ENCODE peak calls at places on chromosomes 11 and 22, in nine cellular contexts. One of them, this sample, is unnamed.

GRCh38 chr11:82701847-82702520 is 31.7 kb downstream of the FAM181B start:
- DNase-seq in A172: peak; percentile 25
- DNase-seq in NCI-H510A treated with DMSO at 0.1 percent for 48 hours: peak; percentile 34
- DNase-seq in fibroblast of lung: peak; percentile 44
- DNase-seq in NCI-H345: peak; percentile 17
- DNase-seq in nephron progenitor cell: peak; percentile 62
- DNase-seq in EL: peak; percentile 34
- DNase-seq in stimulated activated CD4-positive, alpha-beta T cell treated with anti-CD3 and anti-CD28 coated beads, Interleukin-12 subunit alpha, Interleukin-12 subunit beta, amount 100 ng/mL, for 48 hours: peak; percentile 11
- DNase-seq in Right ventricle myocardium superior: no peak
- DNase-seq in this sample: peak; percentile 82

GRCh38 chr11:16986434-16987204 is 27.6 kb downstream of the PLEKHA7 start:
- DNase-seq in A172: peak; percentile 69
- DNase-seq in NCI-H510A treated with DMSO at 0.1 percent for 48 hours: no peak
- DNase-seq in fibroblast of lung: no peak
- DNase-seq in NCI-H345: no peak
- DNase-seq in nephron progenitor cell: peak; percentile 26
- DNase-seq in EL: no peak
- DNase-seq in stimulated activated CD4-positive, alpha-beta T cell treated with anti-CD3 and anti-CD28 coated beads, Interleukin-12 subunit alpha, Interleukin-12 subunit beta, amount 100 ng/mL, for 48 hours: peak; percentile 48
- DNase-seq in Right ventricle myocardium superior: no peak
- DNase-seq in this sample: no peak

GRCh38 chr11:1541474-1542204 is 30.4 kb downstream of the DUSP8 start:
- DNase-seq in A172: no peak
- DNase-seq in NCI-H510A treated with DMSO at 0.1 percent for 48 hours: no peak
- DNase-seq in fibroblast of lung: no peak
- DNase-seq in NCI-H345: no peak
- DNase-seq in nephron progenitor cell: no peak
- DNase-seq in EL: no peak
- DNase-seq in stimulated activated CD4-positive, alpha-beta T cell treated with anti-CD3 and anti-CD28 coated beads, Interleukin-12 subunit alpha, Interleukin-12 subunit beta, amount 100 ng/mL, for 48 hours: no peak
- DNase-seq in Right ventricle myocardium superior: no peak
- DNase-seq in this sample: no peak

GRCh38 chr22:47796128-47796908 is 1033.9 kb downstream of the TBC1D22A start:
- DNase-seq in A172: no peak
- DNase-seq in NCI-H510A treated with DMSO at 0.1 percent for 48 hours: no peak
- DNase-seq in fibroblast of lung: no peak
- DNase-seq in NCI-H345: no peak
- DNase-seq in nephron progenitor cell: no peak
- DNase-seq in EL: no peak
- DNase-seq in stimulated activated CD4-positive, alpha-beta T cell treated with anti-CD3 and anti-CD28 coated beads, Interleukin-12 subunit alpha, Interleukin-12 subunit beta, amount 100 ng/mL, for 48 hours: no peak
- DNase-seq in Right ventricle myocardium superior: no peak
- DNase-seq in this sample: no peak

GRCh38 chr11:5007561-5007960 is 12.9 kb downstream of the OR51L1 start:
- DNase-seq in A172: no peak
- DNase-seq in NCI-H510A treated with DMSO at 0.1 percent for 48 hours: no peak
- DNase-seq in fibroblast of lung: no peak
- DNase-seq in NCI-H345: no peak
- DNase-seq in nephron progenitor cell: no peak
- DNase-seq in EL: peak; percentile 3
- DNase-seq in stimulated activated CD4-positive, alpha-beta T cell treated with anti-CD3 and anti-CD28 coated beads, Interleukin-12 subunit alpha, Interleukin-12 subunit beta, amount 100 ng/mL, for 48 hours: no peak
- DNase-seq in Right ventricle myocardium superior: no peak
- DNase-seq in this sample: peak; percentile 8

GRCh38 chr11:126756416-126756815 is 244.2 kb downstream of the KIRREL3 start:
- DNase-seq in A172: no peak
- DNase-seq in NCI-H510A treated with DMSO at 0.1 percent for 48 hours: no peak
- DNase-seq in fibroblast of lung: no peak
- DNase-seq in NCI-H345: no peak
- DNase-seq in nephron progenitor cell: no peak
- DNase-seq in EL: no peak
- DNase-seq in stimulated activated CD4-positive, alpha-beta T cell treated with anti-CD3 and anti-CD28 coated beads, Interleukin-12 subunit alpha, Interleukin-12 subunit beta, amount 100 ng/mL, for 48 hours: no peak
- DNase-seq in Right ventricle myocardium superior: no peak
- DNase-seq in this sample: no peak

GRCh38 chr11:5043385-5043784 is 2.9 kb upstream of the OR52J3 start:
- DNase-seq in A172: no peak
- DNase-seq in NCI-H510A treated with DMSO at 0.1 percent for 48 hours: no peak
- DNase-seq in fibroblast of lung: no peak
- DNase-seq in NCI-H345: no peak
- DNase-seq in nephron progenitor cell: no peak
- DNase-seq in EL: no peak
- DNase-seq in stimulated activated CD4-positive, alpha-beta T cell treated with anti-CD3 and anti-CD28 coated beads, Interleukin-12 subunit alpha, Interleukin-12 subunit beta, amount 100 ng/mL, for 48 hours: no peak
- DNase-seq in Right ventricle myocardium superior: no peak
- DNase-seq in this sample: no peak

GRCh38 chr11:774873-775592 is 2.3 kb downstream of the GATD1 start:
- DNase-seq in A172: peak; percentile 66
- DNase-seq in NCI-H510A treated with DMSO at 0.1 percent for 48 hours: no peak
- DNase-seq in fibroblast of lung: no peak
- DNase-seq in NCI-H345: no peak
- DNase-seq in nephron progenitor cell: no peak
- DNase-seq in EL: peak; percentile 70
- DNase-seq in stimulated activated CD4-positive, alpha-beta T cell treated with anti-CD3 and anti-CD28 coated beads, Interleukin-12 subunit alpha, Interleukin-12 subunit beta, amount 100 ng/mL, for 48 hours: no peak
- DNase-seq in Right ventricle myocardium superior: no peak
- DNase-seq in this sample: no peak

GRCh38 chr11:112459001-112459400 is 198.3 kb upstream of the PLET1 start:
- DNase-seq in A172: no peak
- DNase-seq in NCI-H510A treated with DMSO at 0.1 percent for 48 hours: no peak
- DNase-seq in fibroblast of lung: peak; percentile 34
- DNase-seq in NCI-H345: no peak
- DNase-seq in nephron progenitor cell: no peak
- DNase-seq in EL: peak; percentile 25
- DNase-seq in stimulated activated CD4-positive, alpha-beta T cell treated with anti-CD3 and anti-CD28 coated beads, Interleukin-12 subunit alpha, Interleukin-12 subunit beta, amount 100 ng/mL, for 48 hours: no peak
- DNase-seq in Right ventricle myocardium superior: no peak
- DNase-seq in this sample: peak; percentile 20

GRCh38 chr11:77351281-77351905 is 49.9 kb upstream of the GDPD4 start:
- DNase-seq in A172: no peak
- DNase-seq in NCI-H510A treated with DMSO at 0.1 percent for 48 hours: no peak
- DNase-seq in fibroblast of lung: peak; percentile 55
- DNase-seq in NCI-H345: no peak
- DNase-seq in nephron progenitor cell: no peak
- DNase-seq in EL: no peak
- DNase-seq in stimulated activated CD4-positive, alpha-beta T cell treated with anti-CD3 and anti-CD28 coated beads, Interleukin-12 subunit alpha, Interleukin-12 subunit beta, amount 100 ng/mL, for 48 hours: no peak
- DNase-seq in Right ventricle myocardium superior: no peak
- DNase-seq in this sample: no peak

GRCh38 chr11:4606231-4607015 is 1.6 kb downstream of the TRIM68 start:
- DNase-seq in A172: peak; percentile 15
- DNase-seq in NCI-H510A treated with DMSO at 0.1 percent for 48 hours: peak; percentile 38
- DNase-seq in fibroblast of lung: peak; percentile 44
- DNase-seq in NCI-H345: peak; percentile 15
- DNase-seq in nephron progenitor cell: no peak
- DNase-seq in EL: peak; percentile 22
- DNase-seq in stimulated activated CD4-positive, alpha-beta T cell treated with anti-CD3 and anti-CD28 coated beads, Interleukin-12 subunit alpha, Interleukin-12 subunit beta, amount 100 ng/mL, for 48 hours: no peak
- DNase-seq in Right ventricle myocardium superior: no peak
- DNase-seq in this sample: no peak

GRCh38 chr11:8237453-8237852 is 26.2 kb downstream of the LMO1 start:
- DNase-seq in A172: no peak
- DNase-seq in NCI-H510A treated with DMSO at 0.1 percent for 48 hours: no peak
- DNase-seq in fibroblast of lung: no peak
- DNase-seq in NCI-H345: no peak
- DNase-seq in nephron progenitor cell: no peak
- DNase-seq in EL: no peak
- DNase-seq in stimulated activated CD4-positive, alpha-beta T cell treated with anti-CD3 and anti-CD28 coated beads, Interleukin-12 subunit alpha, Interleukin-12 subunit beta, amount 100 ng/mL, for 48 hours: no peak
- DNase-seq in Right ventricle myocardium superior: peak; percentile 16
- DNase-seq in this sample: no peak

GRCh38 chr22:31122532-31123291 is at the start of gene INPP5J:
- DNase-seq in A172: peak; percentile 28
- DNase-seq in NCI-H510A treated with DMSO at 0.1 percent for 48 hours: peak; percentile 72
- DNase-seq in fibroblast of lung: peak; percentile 37
- DNase-seq in NCI-H345: peak; percentile 47
- DNase-seq in nephron progenitor cell: peak; percentile 61
- DNase-seq in EL: peak; percentile 76
- DNase-seq in stimulated activated CD4-positive, alpha-beta T cell treated with anti-CD3 and anti-CD28 coated beads, Interleukin-12 subunit alpha, Interleukin-12 subunit beta, amount 100 ng/mL, for 48 hours: no peak
- DNase-seq in Right ventricle myocardium superior: peak; percentile 72
- DNase-seq in this sample: peak; percentile 53

GRCh38 chr11:110329441-110329840 is 33.0 kb upstream of the RDX start:
- DNase-seq in A172: no peak
- DNase-seq in NCI-H510A treated with DMSO at 0.1 percent for 48 hours: no peak
- DNase-seq in fibroblast of lung: no peak
- DNase-seq in NCI-H345: no peak
- DNase-seq in nephron progenitor cell: no peak
- DNase-seq in EL: no peak
- DNase-seq in stimulated activated CD4-positive, alpha-beta T cell treated with anti-CD3 and anti-CD28 coated beads, Interleukin-12 subunit alpha, Interleukin-12 subunit beta, amount 100 ng/mL, for 48 hours: no peak
- DNase-seq in Right ventricle myocardium superior: no peak
- DNase-seq in this sample: no peak

GRCh38 chr11:66263785-66264184 is 4.7 kb upstream of the RAB1B start:
- DNase-seq in A172: no peak
- DNase-seq in NCI-H510A treated with DMSO at 0.1 percent for 48 hours: no peak
- DNase-seq in fibroblast of lung: no peak
- DNase-seq in NCI-H345: no peak
- DNase-seq in nephron progenitor cell: no peak
- DNase-seq in EL: no peak
- DNase-seq in stimulated activated CD4-positive, alpha-beta T cell treated with anti-CD3 and anti-CD28 coated beads, Interleukin-12 subunit alpha, Interleukin-12 subunit beta, amount 100 ng/mL, for 48 hours: no peak
- DNase-seq in Right ventricle myocardium superior: no peak
- DNase-seq in this sample: no peak

GRCh38 chr11:47413908-47414684 is 5.7 kb downstream of the SLC39A13 start:
- DNase-seq in A172: no peak
- DNase-seq in NCI-H510A treated with DMSO at 0.1 percent for 48 hours: no peak
- DNase-seq in fibroblast of lung: peak; percentile 84
- DNase-seq in NCI-H345: no peak
- DNase-seq in nephron progenitor cell: no peak
- DNase-seq in EL: peak; percentile 82
- DNase-seq in stimulated activated CD4-positive, alpha-beta T cell treated with anti-CD3 and anti-CD28 coated beads, Interleukin-12 subunit alpha, Interleukin-12 subunit beta, amount 100 ng/mL, for 48 hours: no peak
- DNase-seq in Right ventricle myocardium superior: no peak
- DNase-seq in this sample: no peak

GRCh38 chr11:3091846-3092602 is 34.8 kb upstream of the CARS1 start:
- DNase-seq in A172: peak; percentile 83
- DNase-seq in NCI-H510A treated with DMSO at 0.1 percent for 48 hours: peak; percentile 35
- DNase-seq in fibroblast of lung: peak; percentile 49
- DNase-seq in NCI-H345: peak; percentile 69
- DNase-seq in nephron progenitor cell: peak; percentile 79
- DNase-seq in EL: peak; percentile 58
- DNase-seq in stimulated activated CD4-positive, alpha-beta T cell treated with anti-CD3 and anti-CD28 coated beads, Interleukin-12 subunit alpha, Interleukin-12 subunit beta, amount 100 ng/mL, for 48 hours: peak; percentile 28
- DNase-seq in Right ventricle myocardium superior: peak; percentile 79
- DNase-seq in this sample: peak; percentile 57

GRCh38 chr11:94776351-94777321 is 8.5 kb downstream of the AMOTL1 start:
- DNase-seq in A172: peak; percentile 47
- DNase-seq in NCI-H510A treated with DMSO at 0.1 percent for 48 hours: peak; percentile 89
- DNase-seq in fibroblast of lung: peak; percentile 56
- DNase-seq in NCI-H345: peak; percentile 65
- DNase-seq in nephron progenitor cell: no peak
- DNase-seq in EL: peak; percentile 59
- DNase-seq in stimulated activated CD4-positive, alpha-beta T cell treated with anti-CD3 and anti-CD28 coated beads, Interleukin-12 subunit alpha, Interleukin-12 subunit beta, amount 100 ng/mL, for 48 hours: no peak
- DNase-seq in Right ventricle myocardium superior: no peak
- DNase-seq in this sample: peak; percentile 92

GRCh38 chr22:49960967-49961600 is 512 bp downstream of the PIM3 start:
- DNase-seq in A172: no peak
- DNase-seq in NCI-H510A treated with DMSO at 0.1 percent for 48 hours: no peak
- DNase-seq in fibroblast of lung: no peak
- DNase-seq in NCI-H345: peak; percentile 25
- DNase-seq in nephron progenitor cell: peak; percentile 60
- DNase-seq in EL: peak; percentile 52
- DNase-seq in stimulated activated CD4-positive, alpha-beta T cell treated with anti-CD3 and anti-CD28 coated beads, Interleukin-12 subunit alpha, Interleukin-12 subunit beta, amount 100 ng/mL, for 48 hours: no peak
- DNase-seq in Right ventricle myocardium superior: peak; percentile 65
- DNase-seq in this sample: no peak

GRCh38 chr22:39463277-39463676 is 6.5 kb downstream of the MGAT3 start:
- DNase-seq in A172: no peak
- DNase-seq in NCI-H510A treated with DMSO at 0.1 percent for 48 hours: no peak
- DNase-seq in fibroblast of lung: no peak
- DNase-seq in NCI-H345: no peak
- DNase-seq in nephron progenitor cell: no peak
- DNase-seq in EL: no peak
- DNase-seq in stimulated activated CD4-positive, alpha-beta T cell treated with anti-CD3 and anti-CD28 coated beads, Interleukin-12 subunit alpha, Interleukin-12 subunit beta, amount 100 ng/mL, for 48 hours: no peak
- DNase-seq in Right ventricle myocardium superior: no peak
- DNase-seq in this sample: no peak

GRCh38 chr22:35841907-35842518 is 124.3 kb downstream of the APOL5 start:
- DNase-seq in A172: no peak
- DNase-seq in NCI-H510A treated with DMSO at 0.1 percent for 48 hours: no peak
- DNase-seq in fibroblast of lung: no peak
- DNase-seq in NCI-H345: no peak
- DNase-seq in nephron progenitor cell: no peak
- DNase-seq in EL: no peak
- DNase-seq in stimulated activated CD4-positive, alpha-beta T cell treated with anti-CD3 and anti-CD28 coated beads, Interleukin-12 subunit alpha, Interleukin-12 subunit beta, amount 100 ng/mL, for 48 hours: no peak
- DNase-seq in Right ventricle myocardium superior: no peak
- DNase-seq in this sample: no peak

GRCh38 chr11:5040876-5041275 is 5.5 kb upstream of the OR52J3 start:
- DNase-seq in A172: no peak
- DNase-seq in NCI-H510A treated with DMSO at 0.1 percent for 48 hours: no peak
- DNase-seq in fibroblast of lung: no peak
- DNase-seq in NCI-H345: no peak
- DNase-seq in nephron progenitor cell: no peak
- DNase-seq in EL: no peak
- DNase-seq in stimulated activated CD4-positive, alpha-beta T cell treated with anti-CD3 and anti-CD28 coated beads, Interleukin-12 subunit alpha, Interleukin-12 subunit beta, amount 100 ng/mL, for 48 hours: no peak
- DNase-seq in Right ventricle myocardium superior: no peak
- DNase-seq in this sample: no peak

GRCh38 chr11:20808328-20808727 is 138.9 kb downstream of the NELL1 start:
- DNase-seq in A172: no peak
- DNase-seq in NCI-H510A treated with DMSO at 0.1 percent for 48 hours: no peak
- DNase-seq in fibroblast of lung: no peak
- DNase-seq in NCI-H345: no peak
- DNase-seq in nephron progenitor cell: no peak
- DNase-seq in EL: no peak
- DNase-seq in stimulated activated CD4-positive, alpha-beta T cell treated with anti-CD3 and anti-CD28 coated beads, Interleukin-12 subunit alpha, Interleukin-12 subunit beta, amount 100 ng/mL, for 48 hours: no peak
- DNase-seq in Right ventricle myocardium superior: no peak
- DNase-seq in this sample: no peak

GRCh38 chr22:45468872-45469572 is 33.7 kb upstream of the FBLN1 start:
- DNase-seq in A172: peak; percentile 49
- DNase-seq in NCI-H510A treated with DMSO at 0.1 percent for 48 hours: no peak
- DNase-seq in fibroblast of lung: peak; percentile 67
- DNase-seq in NCI-H345: no peak
- DNase-seq in nephron progenitor cell: no peak
- DNase-seq in EL: peak; percentile 72
- DNase-seq in stimulated activated CD4-positive, alpha-beta T cell treated with anti-CD3 and anti-CD28 coated beads, Interleukin-12 subunit alpha, Interleukin-12 subunit beta, amount 100 ng/mL, for 48 hours: no peak
- DNase-seq in Right ventricle myocardium superior: no peak
- DNase-seq in this sample: no peak

GRCh38 chr11:111378185-111378772 is 796 bp downstream of the POU2AF1 start:
- DNase-seq in A172: no peak
- DNase-seq in NCI-H510A treated with DMSO at 0.1 percent for 48 hours: no peak
- DNase-seq in fibroblast of lung: no peak
- DNase-seq in NCI-H345: no peak
- DNase-seq in nephron progenitor cell: no peak
- DNase-seq in EL: no peak
- DNase-seq in stimulated activated CD4-positive, alpha-beta T cell treated with anti-CD3 and anti-CD28 coated beads, Interleukin-12 subunit alpha, Interleukin-12 subunit beta, amount 100 ng/mL, for 48 hours: no peak
- DNase-seq in Right ventricle myocardium superior: no peak
- DNase-seq in this sample: no peak

GRCh38 chr11:34977039-34977906 is 60.9 kb downstream of the PDHX start:
- DNase-seq in A172: peak; percentile 81
- DNase-seq in NCI-H510A treated with DMSO at 0.1 percent for 48 hours: no peak
- DNase-seq in fibroblast of lung: peak; percentile 89
- DNase-seq in NCI-H345: no peak
- DNase-seq in nephron progenitor cell: no peak
- DNase-seq in EL: peak; percentile 89
- DNase-seq in stimulated activated CD4-positive, alpha-beta T cell treated with anti-CD3 and anti-CD28 coated beads, Interleukin-12 subunit alpha, Interleukin-12 subunit beta, amount 100 ng/mL, for 48 hours: no peak
- DNase-seq in Right ventricle myocardium superior: no peak
- DNase-seq in this sample: no peak

GRCh38 chr11:47591764-47592163 is 2.4 kb downstream of the C1QTNF4 start:
- DNase-seq in A172: no peak
- DNase-seq in NCI-H510A treated with DMSO at 0.1 percent for 48 hours: no peak
- DNase-seq in fibroblast of lung: no peak
- DNase-seq in NCI-H345: no peak
- DNase-seq in nephron progenitor cell: peak; percentile 39
- DNase-seq in EL: no peak
- DNase-seq in stimulated activated CD4-positive, alpha-beta T cell treated with anti-CD3 and anti-CD28 coated beads, Interleukin-12 subunit alpha, Interleukin-12 subunit beta, amount 100 ng/mL, for 48 hours: no peak
- DNase-seq in Right ventricle myocardium superior: no peak
- DNase-seq in this sample: no peak

GRCh38 chr11:118012083-118012669 is 26.0 kb downstream of the IL10RA start:
- DNase-seq in A172: peak; percentile 27
- DNase-seq in NCI-H510A treated with DMSO at 0.1 percent for 48 hours: no peak
- DNase-seq in fibroblast of lung: no peak
- DNase-seq in NCI-H345: no peak
- DNase-seq in nephron progenitor cell: no peak
- DNase-seq in EL: peak; percentile 19
- DNase-seq in stimulated activated CD4-positive, alpha-beta T cell treated with anti-CD3 and anti-CD28 coated beads, Interleukin-12 subunit alpha, Interleukin-12 subunit beta, amount 100 ng/mL, for 48 hours: no peak
- DNase-seq in Right ventricle myocardium superior: no peak
- DNase-seq in this sample: no peak

GRCh38 chr11:131748146-131749050 is 378.0 kb downstream of the NTM start:
- DNase-seq in A172: peak; percentile 19
- DNase-seq in NCI-H510A treated with DMSO at 0.1 percent for 48 hours: peak; percentile 52
- DNase-seq in fibroblast of lung: peak; percentile 77
- DNase-seq in NCI-H345: peak; percentile 63
- DNase-seq in nephron progenitor cell: peak; percentile 76
- DNase-seq in EL: peak; percentile 72
- DNase-seq in stimulated activated CD4-positive, alpha-beta T cell treated with anti-CD3 and anti-CD28 coated beads, Interleukin-12 subunit alpha, Interleukin-12 subunit beta, amount 100 ng/mL, for 48 hours: peak; percentile 9
- DNase-seq in Right ventricle myocardium superior: peak; percentile 67
- DNase-seq in this sample: peak; percentile 55

GRCh38 chr11:118903204-118904015 is 19.7 kb downstream of the CXCR5 start:
- DNase-seq in A172: no peak
- DNase-seq in NCI-H510A treated with DMSO at 0.1 percent for 48 hours: no peak
- DNase-seq in fibroblast of lung: no peak
- DNase-seq in NCI-H345: no peak
- DNase-seq in nephron progenitor cell: no peak
- DNase-seq in EL: no peak
- DNase-seq in stimulated activated CD4-positive, alpha-beta T cell treated with anti-CD3 and anti-CD28 coated beads, Interleukin-12 subunit alpha, Interleukin-12 subunit beta, amount 100 ng/mL, for 48 hours: no peak
- DNase-seq in Right ventricle myocardium superior: no peak
- DNase-seq in this sample: no peak

GRCh38 chr11:93648168-93648567 is 13.3 kb upstream of the CEP295 start:
- DNase-seq in A172: no peak
- DNase-seq in NCI-H510A treated with DMSO at 0.1 percent for 48 hours: peak; percentile 51
- DNase-seq in fibroblast of lung: peak; percentile 15
- DNase-seq in NCI-H345: no peak
- DNase-seq in nephron progenitor cell: no peak
- DNase-seq in EL: no peak
- DNase-seq in stimulated activated CD4-positive, alpha-beta T cell treated with anti-CD3 and anti-CD28 coated beads, Interleukin-12 subunit alpha, Interleukin-12 subunit beta, amount 100 ng/mL, for 48 hours: no peak
- DNase-seq in Right ventricle myocardium superior: no peak
- DNase-seq in this sample: no peak

This sample was measured in SJCRH30.